ENCODE peak calls at places on chromosomes 3 and 15, in four cellular contexts. U is right cardiac atrium, C is body of pancreas, K is choroid plexus epithelial cell. N is an unnamed sample.

GRCh38 chr3:139310474-139310933 is 33.3 kb upstream of the MRPS22 start:
- DNase-seq in U (no peak), C (no peak), K (peak), N (no peak)

GRCh38 chr15:29685156-29686078 is 136.9 kb downstream of the TJP1 start:
- DNase-seq in U (no peak), C (no peak), K (no peak), N (no peak)

GRCh38 chr3:169082634-169083033 is 580.9 kb downstream of the MECOM start:
- DNase-seq in U (no peak), C (no peak), K (no peak), N (no peak)

GRCh38 chr3:3792391-3792790 is 6.8 kb upstream of the LRRN1 start:
- DNase-seq in U (no peak), C (no peak), K (no peak), N (no peak)

GRCh38 chr15:60757831-60758570 is 279.1 kb upstream of the ICE2 start:
- DNase-seq in U (no peak), C (peak), K (peak), N (no peak)

GRCh38 chr15:40452296-40453090 is 11.7 kb downstream of the BAHD1 start:
- DNase-seq in U (no peak), C (no peak), K (no peak), N (no peak)

GRCh38 chr15:99446565-99447496 is 119.0 kb upstream of the MEF2A start:
- DNase-seq in U (peak), C (no peak), K (no peak), N (peak)

GRCh38 chr3:50559702-50560101 is 7.8 kb downstream of the C3orf18 start:
- DNase-seq in U (no peak), C (no peak), K (no peak), N (no peak)

GRCh38 chr15:99095626-99096025 is 9.3 kb upstream of the SYNM start:
- DNase-seq in U (no peak), C (no peak), K (no peak), N (no peak)

GRCh38 chr3:114389156-114389555 is 95.3 kb downstream of the TIGIT start:
- DNase-seq in U (no peak), C (no peak), K (no peak), N (no peak)

GRCh38 chr3:124174463-124174862 is 182.5 kb upstream of the ROPN1 start:
- DNase-seq in U (no peak), C (peak), K (peak), N (no peak)

GRCh38 chr15:66189291-66189690 is 64.3 kb downstream of the MEGF11 start:
- DNase-seq in U (no peak), C (no peak), K (no peak), N (no peak)